ENCODE peak calls at places on chromosomes 7 and 10, in nine cellular contexts. J, X, E, K, H, S, P, A and L are unnamed samples.

GRCh38 chr7:8228766-8229674 is 32.9 kb downstream of the ICA1 start:
- DNase-seq in E (no peak), A (no peak), X (no peak), J (no peak), K (no peak), P (no peak), S (no peak), H (no peak), L (no peak)

GRCh38 chr7:80900583-80901576 is 18.0 kb downstream of the SEMA3C start:
- DNase-seq in X (peak; percentile 47), J (no peak), S (peak; percentile 71), E (no peak), P (no peak), A (no peak), H (no peak), K (no peak), L (peak; percentile 72)

GRCh38 chr10:119406888-119407777 is 135.4 kb downstream of the RGS10 start:
- DNase-seq in S (no peak), H (no peak), X (no peak), P (no peak), J (no peak), E (no peak), K (no peak), A (no peak), L (no peak)

GRCh38 chr10:73584737-73585136 is 6.4 kb downstream of the USP54 start:
- DNase-seq in H (no peak), J (no peak), P (no peak), K (no peak), A (no peak), E (no peak), S (peak; percentile 18), X (no peak), L (no peak)

GRCh38 chr10:469947-470338 is 219.5 kb downstream of the DIP2C start:
- DNase-seq in K (no peak), A (no peak), X (no peak), S (no peak), H (no peak), P (no peak), J (no peak), E (no peak), L (no peak)

GRCh38 chr10:14560794-14561765 is 213.6 kb downstream of the FAM107B start:
- DNase-seq in K (no peak), S (no peak), X (no peak), A (no peak), J (no peak), H (no peak), P (no peak), E (peak; percentile 45), L (no peak)

GRCh38 chr7:67267914-67268313 is 271.3 kb downstream of the TYW1 start:
- DNase-seq in J (no peak), E (no peak), S (no peak), H (no peak), A (no peak), K (no peak), P (peak; percentile 37), X (no peak), L (no peak)

GRCh38 chr10:78143576-78143975 is 109.9 kb downstream of the RPS24 start:
- DNase-seq in J (no peak), A (no peak), P (no peak), X (no peak), E (no peak), K (no peak), S (no peak), H (no peak), L (no peak)

GRCh38 chr7:2099036-2099957 is 133.4 kb downstream of the MAD1L1 start:
- DNase-seq in K (no peak), A (no peak), P (no peak), E (no peak), X (no peak), S (no peak), H (no peak), J (peak; percentile 85), L (no peak)

GRCh38 chr10:60611291-60611747 is 167.0 kb upstream of the CDK1 start:
- DNase-seq in X (peak; percentile 72), E (no peak), J (peak; percentile 65), A (no peak), K (peak; percentile 86), H (no peak), P (no peak), S (peak; percentile 12), L (peak; percentile 37)

GRCh38 chr7:38834357-38834756 is 74.6 kb downstream of the VPS41 start:
- DNase-seq in P (no peak), K (no peak), J (no peak), A (peak; percentile 16), S (no peak), E (no peak), H (no peak), X (no peak), L (no peak)

GRCh38 chr7:35529713-35530112 is 165.2 kb downstream of the HERPUD2 start:
- DNase-seq in H (no peak), S (no peak), X (no peak), A (no peak), J (no peak), P (no peak), E (no peak), K (no peak), L (no peak)

GRCh38 chr10:48907730-48908129 is 31.9 kb downstream of the LRRC18 start:
- DNase-seq in J (no peak), X (no peak), S (no peak), E (no peak), H (no peak), K (no peak), A (no peak), P (no peak), L (no peak)

GRCh38 chr10:31836569-31837406 is 91.8 kb downstream of the ARHGAP12 start:
- DNase-seq in J (peak; percentile 9), H (no peak), P (peak; percentile 39), X (no peak), S (peak; percentile 57), A (peak; percentile 66), K (peak; percentile 40), E (no peak), L (peak; percentile 44)

GRCh38 chr10:56481521-56482091 is 120.5 kb upstream of the ZWINT start:
- DNase-seq in K (no peak), J (no peak), A (no peak), P (no peak), X (no peak), S (no peak), E (no peak), H (no peak), L (no peak)

GRCh38 chr10:52533986-52534385 is 219.9 kb downstream of the DKK1 start:
- DNase-seq in K (no peak), X (no peak), E (no peak), J (no peak), H (no peak), S (no peak), A (no peak), P (no peak), L (no peak)

GRCh38 chr10:101576229-101576863 is 11.7 kb downstream of the POLL start:
- DNase-seq in K (no peak), P (no peak), J (no peak), H (no peak), E (no peak), S (no peak), A (no peak), X (no peak), L (no peak)

GRCh38 chr7:46767071-46767470 is 814.8 kb downstream of the TNS3 start:
- DNase-seq in A (no peak), S (no peak), K (no peak), P (no peak), E (no peak), X (no peak), H (no peak), J (no peak), L (no peak)

GRCh38 chr10:129421399-129421798 is 45.6 kb upstream of the MGMT start:
- DNase-seq in S (no peak), X (no peak), A (no peak), E (no peak), K (no peak), H (no peak), P (no peak), J (no peak), L (no peak)

GRCh38 chr7:131019351-131019750 is 285.3 kb upstream of the KLF14 start:
- DNase-seq in H (no peak), P (no peak), J (no peak), X (no peak), S (no peak), E (no peak), K (no peak), A (no peak), L (no peak)

GRCh38 chr10:80480852-80481251 is 26.7 kb downstream of the TSPAN14 start:
- DNase-seq in P (no peak), X (no peak), J (no peak), H (no peak), S (no peak), A (no peak), K (no peak), E (no peak), L (no peak)

GRCh38 chr7:101542527-101543241 is 86.4 kb downstream of the MYL10 start:
- DNase-seq in H (peak; percentile 64), E (peak; percentile 11), J (no peak), P (peak; percentile 93), S (peak; percentile 52), K (peak; percentile 19), A (peak; percentile 80), X (no peak), L (peak; percentile 48)

GRCh38 chr10:79165068-79165467 is 96.3 kb downstream of the ZMIZ1 start:
- DNase-seq in P (no peak), E (no peak), J (no peak), X (no peak), K (no peak), S (no peak), A (no peak), H (no peak), L (no peak)

GRCh38 chr7:37912756-37913155 is 3.9 kb downstream of the SFRP4 start:
- DNase-seq in E (no peak), K (peak; percentile 70), J (no peak), X (no peak), H (no peak), A (no peak), S (no peak), P (no peak), L (no peak)

GRCh38 chr7:74262639-74263398 is 8.6 kb upstream of the RFC2 start:
- DNase-seq in P (peak; percentile 23), H (no peak), J (no peak), E (no peak), X (no peak), S (peak; percentile 22), K (no peak), A (no peak), L (no peak)

GRCh38 chr10:118963963-118964362 is 65.6 kb upstream of the NANOS1 start:
- DNase-seq in S (no peak), H (no peak), K (no peak), E (no peak), A (no peak), P (no peak), J (no peak), X (no peak), L (no peak)

GRCh38 chr10:115882021-115882420 is 391.0 kb downstream of the GFRA1 start:
- DNase-seq in J (no peak), A (no peak), X (no peak), H (no peak), E (no peak), S (no peak), P (no peak), K (no peak), L (no peak)

GRCh38 chr7:9945131-9945530 is 1028.5 kb upstream of the PHF14 start:
- DNase-seq in S (no peak), H (no peak), X (no peak), E (no peak), J (no peak), P (no peak), A (no peak), K (no peak), L (no peak)

GRCh38 chr10:94123253-94123995 is 129.7 kb downstream of the PLCE1 start:
- DNase-seq in P (no peak), K (peak; percentile 87), X (no peak), S (no peak), E (no peak), J (peak; percentile 81), H (no peak), A (no peak), L (no peak)

GRCh38 chr7:69597278-69598076 is 798 bp upstream of the AUTS2 start:
- DNase-seq in H (peak; percentile 76), A (no peak), P (peak; percentile 86), S (peak; percentile 4), X (no peak), J (peak; percentile 48), E (peak; percentile 63), K (no peak), L (peak; percentile 10)

GRCh38 chr10:22911889-22912762 is 15.7 kb upstream of the ARMC3 start:
- DNase-seq in E (no peak), H (no peak), P (no peak), J (no peak), K (peak; percentile 17), X (peak; percentile 45), S (peak; percentile 82), A (peak; percentile 81), L (peak; percentile 35)